ENCODE peak calls at places on chromosomes 2 and 18, in nine cellular contexts. T is uterus, G is tibial nerve, L is K562, I is spleen, M is body of pancreas, H is lower leg skin, N is ovary, S is GM12892. V is an unnamed sample.

GRCh38 chr2:205292665-205293295 is 389.5 kb upstream of the NRP2 start:
- DNase-seq in T (no peak), G (no peak), L (no peak), I (no peak), M (no peak), H (no peak), N (no peak), S (no peak), V (no peak)

GRCh38 chr2:188199716-188200128 is 92.0 kb upstream of the GULP1 start:
- DNase-seq in T (no peak), G (no peak), L (no peak), I (no peak), M (no peak), H (no peak), N (no peak), S (no peak), V (no peak)

GRCh38 chr2:188278388-188279092 is 13.1 kb upstream of the GULP1 start:
- DNase-seq in T (no peak), G (no peak), L (no peak), I (no peak), M (no peak), H (no peak), N (no peak), S (no peak), V (no peak)

GRCh38 chr18:13377496-13377895 is 158.9 kb downstream of the LDLRAD4 start:
- DNase-seq in T (no peak), G (no peak), L (no peak), I (no peak), M (no peak), H (peak), N (no peak), S (no peak), V (peak)

GRCh38 chr2:46480562-46480961 is 1.2 kb downstream of the TMEM247 start:
- DNase-seq in T (no peak), G (no peak), L (no peak), I (no peak), M (no peak), H (peak), N (no peak), S (no peak), V (no peak)

GRCh38 chr18:48777026-48777736 is 173.6 kb downstream of the SMAD7 start:
- DNase-seq in T (peak), G (no peak), L (peak), I (peak), M (peak), H (no peak), N (peak), S (peak), V (no peak)

GRCh38 chr18:76447268-76447890 is 47.7 kb downstream of the ZNF516 start:
- DNase-seq in T (peak), G (peak), L (no peak), I (peak), M (no peak), H (peak), N (peak), S (no peak), V (peak)

GRCh38 chr18:62585274-62586147 is 62.7 kb downstream of the ZCCHC2 start:
- DNase-seq in T (no peak), G (no peak), L (no peak), I (no peak), M (no peak), H (no peak), N (no peak), S (no peak), V (no peak)

GRCh38 chr18:56789004-56789888 is 138.1 kb downstream of the WDR7 start:
- DNase-seq in T (no peak), G (no peak), L (peak), I (no peak), M (peak), H (no peak), N (no peak), S (no peak), V (no peak)

GRCh38 chr18:50569930-50570329 is 10.0 kb downstream of the MAPK4 start:
- DNase-seq in T (no peak), G (no peak), L (no peak), I (no peak), M (no peak), H (no peak), N (no peak), S (no peak), V (no peak)

GRCh38 chr18:7382631-7383335 is 151.9 kb downstream of the LRRC30 start:
- DNase-seq in T (no peak), G (no peak), L (no peak), I (no peak), M (no peak), H (peak), N (no peak), S (no peak), V (no peak)

GRCh38 chr2:143481728-143482127 is 352.5 kb downstream of the ARHGAP15 start:
- DNase-seq in T (no peak), G (no peak), L (no peak), I (no peak), M (no peak), H (no peak), N (no peak), S (no peak), V (no peak)

GRCh38 chr2:134401081-134401497 is 147.2 kb downstream of the MGAT5 start:
- DNase-seq in T (peak), G (peak), L (no peak), I (no peak), M (peak), H (peak), N (no peak), S (no peak), V (no peak)

GRCh38 chr18:377088-377487 is 109.2 kb upstream of the THOC1 start:
- DNase-seq in T (no peak), G (no peak), L (no peak), I (no peak), M (no peak), H (no peak), N (no peak), S (no peak), V (no peak)

GRCh38 chr2:235740821-235741220 is 247.0 kb downstream of the AGAP1 start:
- DNase-seq in T (no peak), G (no peak), L (peak), I (no peak), M (no peak), H (no peak), N (no peak), S (no peak), V (no peak)

GRCh38 chr2:137435176-137435575 is 529.1 kb upstream of the HNMT start:
- DNase-seq in T (no peak), G (no peak), L (no peak), I (no peak), M (no peak), H (no peak), N (no peak), S (no peak), V (no peak)

GRCh38 chr2:166180951-166181812 is 53.4 kb upstream of the SCN1A start:
- DNase-seq in T (no peak), G (peak), L (peak), I (peak), M (peak), H (no peak), N (no peak), S (peak), V (no peak)

GRCh38 chr2:61431345-61431744 is 39.5 kb downstream of the USP34 start:
- DNase-seq in T (no peak), G (no peak), L (no peak), I (no peak), M (no peak), H (no peak), N (no peak), S (no peak), V (no peak)

GRCh38 chr18:45119888-45120287 is 439.2 kb downstream of the SETBP1 start:
- DNase-seq in T (no peak), G (no peak), L (no peak), I (no peak), M (peak), H (no peak), N (no peak), S (no peak), V (no peak)

GRCh38 chr2:19764998-19765397 is 136.8 kb downstream of the TTC32 start:
- DNase-seq in T (no peak), G (no peak), L (no peak), I (no peak), M (no peak), H (peak), N (no peak), S (no peak), V (no peak)

GRCh38 chr18:21597616-21598015 is 2.9 kb downstream of the ESCO1 start:
- DNase-seq in T (no peak), G (no peak), L (no peak), I (no peak), M (no peak), H (no peak), N (no peak), S (no peak), V (no peak)

GRCh38 chr18:7155092-7155491 is 37.5 kb upstream of the LAMA1 start:
- DNase-seq in T (no peak), G (no peak), L (no peak), I (no peak), M (no peak), H (peak), N (no peak), S (no peak), V (no peak)

GRCh38 chr18:45457933-45458332 is 157.3 kb upstream of the SLC14A2 start:
- DNase-seq in T (no peak), G (no peak), L (no peak), I (no peak), M (no peak), H (no peak), N (no peak), S (no peak), V (no peak)

GRCh38 chr18:45049548-45050307 is 369.0 kb downstream of the SETBP1 start:
- DNase-seq in T (no peak), G (no peak), L (no peak), I (no peak), M (no peak), H (no peak), N (no peak), S (no peak), V (no peak)

GRCh38 chr2:180191352-180192124 is 184.4 kb upstream of the CWC22 start:
- DNase-seq in T (no peak), G (no peak), L (no peak), I (no peak), M (peak), H (no peak), N (no peak), S (no peak), V (no peak)

GRCh38 chr2:173401716-173402326 is 47.1 kb downstream of the CDCA7 start:
- DNase-seq in T (no peak), G (no peak), L (no peak), I (no peak), M (no peak), H (no peak), N (no peak), S (no peak), V (no peak)

GRCh38 chr2:39710807-39711206 is 45.1 kb downstream of the TMEM178A start:
- DNase-seq in T (no peak), G (no peak), L (no peak), I (no peak), M (no peak), H (no peak), N (no peak), S (no peak), V (no peak)

GRCh38 chr2:71224935-71225334 is 2.0 kb downstream of the PAIP2B start:
- DNase-seq in T (no peak), G (no peak), L (no peak), I (no peak), M (peak), H (no peak), N (no peak), S (no peak), V (no peak)

GRCh38 chr2:54040250-54040649 is 69.5 kb upstream of the PSME4 start:
- DNase-seq in T (no peak), G (no peak), L (no peak), I (no peak), M (no peak), H (no peak), N (no peak), S (no peak), V (no peak)

GRCh38 chr2:71930073-71930681 is 217.5 kb downstream of the CYP26B1 start:
- DNase-seq in T (no peak), G (no peak), L (no peak), I (peak), M (no peak), H (peak), N (no peak), S (no peak), V (no peak)

GRCh38 chr2:8836979-8837794 is at the start of gene KIDINS220:
- DNase-seq in T (peak), G (peak), L (peak), I (peak), M (peak), H (peak), N (peak), S (peak), V (peak)
- TF ChIP-seq POLR2A in T (peak), G (no peak), L (peak), I (no peak), M (peak), H (no peak), N (peak), S (peak), V (no peak)

GRCh38 chr2:121363632-121364420 is 78.8 kb upstream of the TFCP2L1 start:
- DNase-seq in T (no peak), G (peak), L (no peak), I (no peak), M (no peak), H (no peak), N (no peak), S (no peak), V (no peak)
- TF ChIP-seq POLR2A in T (no peak), G (no peak), L (no peak), I (no peak), M (no peak), H (no peak), N (no peak), S (no peak), V (no peak)

GRCh38 chr2:240232961-240233890 is 92.8 kb upstream of the OTOS start:
- DNase-seq in T (peak), G (peak), L (peak), I (peak), M (peak), H (peak), N (peak), S (peak), V (peak)
- TF ChIP-seq POLR2A in T (peak), G (no peak), L (no peak), I (no peak), M (no peak), H (no peak), N (peak), S (no peak), V (no peak)

DNA sequence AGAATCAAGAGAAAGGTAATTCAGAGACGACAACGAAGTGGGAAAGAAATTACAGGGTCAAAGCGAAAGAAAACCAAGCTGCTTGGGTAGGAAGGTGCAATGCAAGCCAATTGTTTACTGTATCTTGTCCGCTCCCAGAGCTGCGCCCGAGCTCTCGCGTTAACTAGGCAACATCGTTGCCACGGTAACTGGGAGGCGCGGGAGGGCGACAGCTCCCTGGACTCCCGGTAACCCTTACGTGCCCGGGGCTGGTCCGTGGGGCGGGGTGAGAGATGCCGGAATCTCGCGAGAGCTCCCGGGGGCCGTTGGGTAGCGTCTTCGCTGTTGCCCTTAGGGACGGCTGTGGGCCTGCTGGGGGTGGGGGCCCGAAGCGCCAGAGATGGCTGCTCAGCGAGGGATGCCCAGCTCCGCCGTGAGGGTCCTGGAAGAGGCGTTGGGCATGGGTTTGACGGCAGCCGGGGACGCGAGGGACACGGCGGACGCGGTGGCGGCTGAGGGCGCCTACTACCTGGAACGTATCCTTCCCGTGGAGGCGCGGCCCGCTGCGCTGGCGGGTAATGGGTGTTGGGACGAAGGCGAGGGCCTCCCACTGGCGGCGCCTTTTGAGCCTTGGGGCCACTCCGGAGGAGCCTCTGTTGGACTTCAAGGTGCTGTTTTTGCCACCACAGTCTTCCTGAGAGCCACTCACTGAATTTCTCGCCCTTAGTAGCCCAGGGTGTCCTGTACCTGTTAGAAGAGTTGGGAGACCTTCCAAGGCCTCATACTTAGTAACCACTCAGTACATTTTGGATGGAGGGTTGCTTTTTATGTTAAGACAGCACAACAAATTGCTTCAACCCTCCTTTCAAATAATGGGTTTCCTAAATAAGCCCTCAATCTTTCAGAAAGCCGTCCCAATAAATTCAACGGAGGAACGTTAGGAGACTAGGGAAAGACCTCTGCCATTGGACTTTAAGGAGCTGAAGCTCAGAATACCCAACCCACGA is at the start of gene SPAG16:
- DNase-seq in T (peak), G (peak), L (peak), I (peak), M (peak), H (peak), N (peak), S (peak), V (peak)
- TF ChIP-seq POLR2A in T (peak), G (no peak), L (no peak), I (no peak), M (peak), H (no peak), N (peak), S (peak), V (no peak)

GRCh38 chr2:218992703-218993344 is 398 bp downstream of the CRYBA2 start:
- DNase-seq in T (no peak), G (no peak), L (no peak), I (no peak), M (peak), H (no peak), N (no peak), S (no peak), V (no peak)
- TF ChIP-seq POLR2A in T (no peak), G (no peak), L (no peak), I (no peak), M (no peak), H (no peak), N (no peak), S (no peak), V (no peak)

GRCh38 chr2:233354971-233355574 is 779 bp downstream of the DGKD start:
- DNase-seq in T (no peak), G (no peak), L (no peak), I (peak), M (peak), H (peak), N (no peak), S (no peak), V (no peak)

GRCh38 chr2:233353769-233354499 is at the start of gene DGKD:
- DNase-seq in T (peak), G (peak), L (peak), I (peak), M (peak), H (peak), N (peak), S (peak), V (no peak)

GRCh38 chr2:233353101-233353768 is 1.1 kb upstream of the DGKD start:
- DNase-seq in T (no peak), G (no peak), L (peak), I (peak), M (no peak), H (peak), N (no peak), S (peak), V (no peak)

GRCh38 chr2:233355916-233356315 is 1.6 kb downstream of the DGKD start:
- DNase-seq in T (no peak), G (no peak), L (no peak), I (no peak), M (no peak), H (peak), N (no peak), S (no peak), V (no peak)

DNA sequence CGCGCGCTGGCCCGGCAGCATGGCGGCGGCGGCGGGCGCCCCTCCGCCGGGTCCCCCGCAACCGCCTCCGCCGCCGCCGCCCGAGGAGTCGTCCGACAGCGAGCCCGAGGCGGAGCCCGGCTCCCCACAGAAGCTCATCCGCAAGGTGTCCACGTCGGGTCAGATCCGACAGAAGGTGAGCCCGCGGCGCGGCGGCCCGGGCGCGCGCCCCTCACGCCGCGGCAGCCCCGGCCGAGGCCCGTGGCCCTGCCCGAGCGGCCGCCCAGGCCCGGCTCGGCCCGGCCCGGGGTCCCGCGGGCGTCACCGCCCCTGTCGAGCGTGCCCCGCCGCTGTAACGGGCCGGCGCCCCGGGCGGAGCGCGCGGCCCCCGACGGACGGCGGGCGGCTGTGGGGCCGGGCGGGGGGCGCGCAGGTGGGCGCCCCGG is 218 bp downstream of the DGKD start:
- DNase-seq in T (no peak), G (no peak), L (no peak), I (no peak), M (no peak), H (no peak), N (no peak), S (no peak), V (no peak)
- TF ChIP-seq POLR2A in T (no peak), G (no peak), L (no peak), I (no peak), M (no peak), H (no peak), N (no peak), S (peak), V (no peak)

GRCh38 chr18:36067118-36067957 is at the start of gene RPRD1A:
- DNase-seq in T (peak), G (peak), L (peak), I (peak), M (peak), H (peak), N (peak), S (peak), V (peak)
- TF ChIP-seq POLR2A in T (peak), G (peak), L (peak), I (no peak), M (peak), H (no peak), N (peak), S (peak), V (no peak)

DNA sequence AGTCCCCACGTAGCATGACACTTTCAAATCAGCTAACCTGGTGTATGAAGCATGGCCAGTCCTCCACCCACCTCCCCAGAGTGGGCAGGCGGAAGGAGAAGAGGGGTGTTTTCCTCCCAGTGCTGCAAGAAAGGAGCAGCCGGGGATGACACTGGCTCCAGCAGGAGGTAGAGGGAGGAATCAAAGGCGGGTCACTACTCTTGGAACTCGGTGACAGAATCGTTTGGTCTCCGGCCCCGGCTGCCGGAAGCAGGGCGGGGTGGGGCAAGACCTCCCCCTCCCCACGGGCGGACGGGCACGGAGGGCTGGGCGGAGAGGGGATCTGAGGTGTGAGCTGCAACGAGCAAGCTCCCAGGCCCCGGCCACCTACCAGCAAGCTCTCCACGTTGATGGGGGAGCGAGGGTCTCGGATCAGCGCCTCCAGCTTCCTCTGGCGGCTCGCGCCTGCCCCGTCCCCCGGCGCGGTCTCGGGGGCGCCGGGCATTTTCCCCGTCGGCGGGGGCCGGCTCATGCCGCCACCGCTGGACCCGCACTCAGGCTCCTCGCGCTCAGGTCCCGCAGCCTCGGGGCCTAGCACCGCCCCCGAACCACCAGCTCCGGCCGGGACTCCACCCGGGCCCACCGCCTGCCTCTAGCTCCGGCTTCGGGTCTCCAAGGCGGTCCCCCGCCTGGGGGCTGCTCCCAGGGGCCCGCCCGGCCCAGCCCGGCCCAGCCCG is 652 bp downstream of the ROCK2 start:
- DNase-seq in T (peak), G (peak), L (peak), I (peak), M (peak), H (peak), N (peak), S (peak), V (no peak)
- TF ChIP-seq POLR2A in T (peak), G (no peak), L (peak), I (no peak), M (peak), H (no peak), N (no peak), S (peak), V (peak)